ENCODE peak calls at places on chromosomes 13 and 19, in five cellular contexts. N, P, Z, I and F are unnamed samples.

GRCh38 chr13:113018676-113019465 is 49.9 kb downstream of the MCF2L start:
- DNase-seq in P (no peak), N (no peak), I (no peak), Z (no peak), F (no peak)

GRCh38 chr13:86757236-86757978 is 913.8 kb upstream of the SLITRK5 start:
- DNase-seq in N (no peak), P (no peak), Z (no peak), I (no peak), F (no peak)

GRCh38 chr19:4694211-4694987 is 24.3 kb upstream of the MYDGF start:
- DNase-seq in Z (no peak), I (peak; percentile 69), P (no peak), N (peak; percentile 57), F (no peak)

GRCh38 chr19:54189668-54190502 is 505 bp upstream of the MBOAT7 start:
- DNase-seq in P (peak; percentile 100), Z (peak; percentile 100), N (peak; percentile 100), I (peak; percentile 95), F (peak; percentile 100)

GRCh38 chr19:29748996-29749395 is 33.9 kb upstream of the C19orf12 start:
- DNase-seq in N (no peak), Z (no peak), I (no peak), P (no peak), F (no peak)

GRCh38 chr19:3275068-3275582 is 50.7 kb downstream of the CELF5 start:
- DNase-seq in I (peak; percentile 83), P (no peak), N (no peak), Z (no peak), F (peak; percentile 80)

GRCh38 chr19:13821292-13821691 is 26.0 kb downstream of the ZSWIM4 start:
- DNase-seq in Z (no peak), N (no peak), I (no peak), P (no peak), F (no peak)

GRCh38 chr19:29383696-29384095 is 142.1 kb upstream of the VSTM2B start:
- DNase-seq in N (no peak), P (no peak), Z (no peak), I (no peak), F (no peak)

GRCh38 chr13:93248627-93249047 is 22.0 kb downstream of the GPC6 start:
- DNase-seq in P (no peak), I (peak; percentile 55), Z (no peak), N (no peak), F (peak; percentile 2)

GRCh38 chr13:24203726-24204295 is 43.3 kb downstream of the SPATA13 start:
- DNase-seq in I (no peak), Z (no peak), P (no peak), N (no peak), F (peak; percentile 73)

GRCh38 chr19:48443262-48443661 is 2.5 kb upstream of the GRWD1 start:
- DNase-seq in P (no peak), N (no peak), Z (no peak), I (no peak), F (no peak)

GRCh38 chr19:48308695-48309586 is 16.4 kb upstream of the EMP3 start:
- DNase-seq in I (peak; percentile 45), P (no peak), Z (no peak), N (no peak), F (peak; percentile 33)

GRCh38 chr19:548841-549830 is 5.3 kb downstream of the GZMM start:
- DNase-seq in I (no peak), Z (no peak), P (no peak), N (no peak), F (no peak)

GRCh38 chr13:101785858-101786257 is 333.4 kb downstream of the ITGBL1 start:
- DNase-seq in N (no peak), P (peak; percentile 21), I (no peak), Z (no peak), F (peak; percentile 1)

GRCh38 chr13:61316647-61317046 is 99.0 kb downstream of the PCDH20 start:
- DNase-seq in Z (no peak), I (no peak), N (no peak), P (no peak), F (no peak)

GRCh38 chr19:17001603-17002183 is 24.9 kb downstream of the CPAMD8 start:
- DNase-seq in I (no peak), Z (peak; percentile 71), N (peak; percentile 82), P (peak; percentile 24), F (no peak)

GRCh38 chr13:77698211-77699058 is 948 bp downstream of the SLAIN1 start:
- DNase-seq in Z (peak; percentile 21), I (peak; percentile 1), N (peak; percentile 54), P (peak; percentile 23), F (peak; percentile 73)

GRCh38 chr13:31982540-31982939 is 49.0 kb upstream of the FRY start:
- DNase-seq in P (peak; percentile 61), I (no peak), N (no peak), Z (no peak), F (no peak)

GRCh38 chr19:51702754-51703654 is 9.9 kb downstream of the SPACA6 start:
- DNase-seq in N (peak; percentile 77), P (no peak), Z (no peak), I (peak; percentile 53), F (no peak)

GRCh38 chr19:53076984-53077383 is 26.2 kb downstream of the ZNF160 start:
- DNase-seq in I (peak; percentile 20), N (no peak), P (peak; percentile 63), Z (no peak), F (peak; percentile 25)

GRCh38 chr19:15318241-15318691 is 14.1 kb downstream of the BRD4 start:
- DNase-seq in N (no peak), I (no peak), Z (no peak), P (no peak), F (no peak)

GRCh38 chr13:31094331-31095015 is 67.2 kb downstream of the HSPH1 start:
- DNase-seq in Z (no peak), I (no peak), P (no peak), N (no peak), F (no peak)

GRCh38 chr13:41019578-41020347 is 647 bp upstream of the ELF1 start:
- DNase-seq in P (no peak), Z (no peak), I (no peak), N (no peak), F (no peak)

GRCh38 chr13:27005976-27006518 is 165.6 kb downstream of the USP12 start:
- DNase-seq in Z (no peak), I (no peak), P (no peak), N (no peak), F (no peak)

GRCh38 chr19:34974631-34975030 is 10.6 kb upstream of the ZNF792 start:
- DNase-seq in Z (no peak), N (no peak), I (no peak), P (no peak), F (no peak)
- H3K9me3 ChIP-seq in Z (no peaks in the 10 kb centered on the region), N (peaks cover 7% of the 10 kb centered on the region), I (peaks cover 20% of the 10 kb centered on the region), P (no peaks in the 10 kb centered on the region), F (peaks cover 8% of the 10 kb centered on the region)

DNA sequence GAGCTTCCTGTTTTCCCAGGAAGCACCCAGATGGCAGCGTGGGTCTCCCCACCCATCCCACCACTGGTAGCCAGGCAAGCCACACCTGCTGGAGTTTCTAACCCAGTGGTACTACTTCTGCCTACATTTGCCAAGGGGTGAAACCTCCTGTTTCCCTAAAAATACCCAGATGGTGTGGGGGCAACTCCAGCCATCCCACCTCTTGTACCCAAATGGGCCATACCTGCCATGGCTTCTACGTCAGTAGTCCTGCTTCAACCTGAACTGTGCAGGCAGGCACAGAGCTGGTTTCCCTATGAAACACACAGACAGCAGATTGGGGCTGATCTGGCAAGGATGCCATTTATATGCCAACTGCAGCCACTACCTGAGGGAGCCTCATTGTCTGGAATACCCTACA is 809.4 kb upstream of the MIR17HG start:
- DNase-seq in P (no peak), I (no peak), N (no peak), Z (no peak), F (no peak)
- H3K9me3 ChIP-seq in P (no peaks in the 10 kb centered on the region), I (peaks cover 6% of the 10 kb centered on the region), N (no peaks in the 10 kb centered on the region), Z (no peaks in the 10 kb centered on the region), F (peaks cover 3% of the 10 kb centered on the region)

GRCh38 chr13:67635754-67636153 is 405.6 kb upstream of the PCDH9 start:
- DNase-seq in N (no peak), Z (no peak), P (no peak), I (no peak), F (no peak)
- H3K9me3 ChIP-seq in N (no peaks in the 10 kb centered on the region), Z (no peaks in the 10 kb centered on the region), P (no peaks in the 10 kb centered on the region), I (no peaks in the 10 kb centered on the region), F (no peaks in the 10 kb centered on the region)

GRCh38 chr13:91311491-91311890 is 36.0 kb upstream of the MIR17HG start:
- DNase-seq in Z (no peak), P (no peak), I (no peak), N (no peak), F (peak; percentile 39)
- H3K9me3 ChIP-seq in Z (no peaks in the 10 kb centered on the region), P (no peaks in the 10 kb centered on the region), I (no peaks in the 10 kb centered on the region), N (no peaks in the 10 kb centered on the region), F (peaks cover 5% of the 10 kb centered on the region)

GRCh38 chr19:9295411-9295849 is 14.2 kb downstream of the ZNF699 start:
- DNase-seq in N (no peak), Z (no peak), I (no peak), P (no peak), F (no peak)
- H3K9me3 ChIP-seq in N (peaks cover 100% of the 10 kb centered on the region), Z (peaks cover 59% of the 10 kb centered on the region), I (peaks cover 1% of the 10 kb centered on the region), P (peaks cover 87% of the 10 kb centered on the region), F (peaks cover 56% of the 10 kb centered on the region)

DNA sequence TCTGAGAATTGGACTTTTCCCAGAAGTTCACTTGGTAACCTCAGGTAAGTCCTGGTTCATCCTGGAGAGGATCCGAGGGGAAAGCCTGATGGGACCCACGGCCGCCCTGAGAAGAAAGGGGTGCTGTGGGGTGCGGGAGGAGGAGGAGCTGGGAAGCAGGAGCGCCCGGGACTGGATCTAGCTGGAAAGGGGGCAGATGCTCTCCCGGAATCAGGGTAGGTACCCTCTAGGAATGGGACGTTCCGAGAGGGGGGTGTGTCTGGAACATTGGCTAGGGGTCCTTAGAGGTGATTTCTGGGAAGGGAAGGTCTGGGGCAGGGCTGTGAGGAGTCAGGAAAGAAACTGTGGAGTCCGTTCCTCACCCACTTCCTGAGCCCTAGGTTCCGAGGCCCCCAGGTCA is 38.7 kb upstream of the ZNF492 start:
- DNase-seq in I (no peak), P (no peak), N (no peak), Z (no peak), F (no peak)
- H3K9me3 ChIP-seq in I (no peaks in the 10 kb centered on the region), P (no peaks in the 10 kb centered on the region), N (peaks cover 55% of the 10 kb centered on the region), Z (no peaks in the 10 kb centered on the region), F (no peaks in the 10 kb centered on the region)

GRCh38 chr19:27777726-27778125 is 1435.2 kb downstream of the UQCRFS1 start:
- DNase-seq in N (no peak), I (no peak), Z (no peak), P (no peak), F (peak; percentile 25)
- H3K9me3 ChIP-seq in N (peaks cover 41% of the 10 kb centered on the region), I (peaks cover 3% of the 10 kb centered on the region), Z (peaks cover 7% of the 10 kb centered on the region), P (no peaks in the 10 kb centered on the region), F (peaks cover 5% of the 10 kb centered on the region)

GRCh38 chr19:21823224-21823623 is 12.8 kb downstream of the ZNF43 start:
- DNase-seq in I (no peak), Z (no peak), N (no peak), P (no peak), F (no peak)
- H3K9me3 ChIP-seq in I (peaks cover 3% of the 10 kb centered on the region), Z (peaks cover 7% of the 10 kb centered on the region), N (peaks cover 64% of the 10 kb centered on the region), P (no peaks in the 10 kb centered on the region), F (peaks cover 66% of the 10 kb centered on the region)

GRCh38 chr19:9580728-9581127 is 3.6 kb downstream of the ZNF121 start:
- DNase-seq in Z (no peak), I (no peak), N (no peak), P (no peak), F (no peak)
- H3K9me3 ChIP-seq in Z (peaks cover 17% of the 10 kb centered on the region), I (peaks cover 19% of the 10 kb centered on the region), N (peaks cover 56% of the 10 kb centered on the region), P (peaks cover 24% of the 10 kb centered on the region), F (peaks cover 58% of the 10 kb centered on the region)